ENCODE peak calls at places on chromosome 19, in nine cellular contexts. One of them, this sample, is unnamed.
A peak's percentile ranks its signal among the peaks of the same experiment; 100 is the strongest.

GRCh38 chr19:30590596-30591229 is 218.5 kb downstream of the ZNF536 start:
- DNase-seq in glutamatergic neuron: no peak
- DNase-seq in heart left ventricle: no peak
- DNase-seq in transverse colon: no peak
- DNase-seq in AG09309: no peak
- DNase-seq in T-helper 9 cell: no peak
- DNase-seq in stimulated activated CD8-positive, alpha-beta memory T cell treated with anti-CD3 and anti-CD28 coated beads, Interleukin-15, amount 100 ng/mL, for 24 hours: no peak
- DNase-seq in NCI-H1092: no peak
- DNase-seq in stimulated activated CD4-positive, alpha-beta T cell treated with anti-CD3 and anti-CD28 coated beads, TNF-alpha, amount 100 ng/mL, for 48 hours: no peak
- DNase-seq in this sample: no peak

GRCh38 chr19:33210266-33210940 is 15.2 kb downstream of the SLC7A10 start:
- DNase-seq in glutamatergic neuron: no peak
- DNase-seq in heart left ventricle: peak; percentile 15
- DNase-seq in transverse colon: no peak
- DNase-seq in AG09309: no peak
- DNase-seq in T-helper 9 cell: no peak
- DNase-seq in stimulated activated CD8-positive, alpha-beta memory T cell treated with anti-CD3 and anti-CD28 coated beads, Interleukin-15, amount 100 ng/mL, for 24 hours: no peak
- DNase-seq in NCI-H1092: no peak
- DNase-seq in stimulated activated CD4-positive, alpha-beta T cell treated with anti-CD3 and anti-CD28 coated beads, TNF-alpha, amount 100 ng/mL, for 48 hours: no peak
- DNase-seq in this sample: no peak

GRCh38 chr19:39870171-39870971 is 24.2 kb upstream of the FBL start:
- DNase-seq in glutamatergic neuron: peak; percentile 67
- DNase-seq in heart left ventricle: no peak
- DNase-seq in transverse colon: no peak
- DNase-seq in AG09309: no peak
- DNase-seq in T-helper 9 cell: no peak
- DNase-seq in stimulated activated CD8-positive, alpha-beta memory T cell treated with anti-CD3 and anti-CD28 coated beads, Interleukin-15, amount 100 ng/mL, for 24 hours: no peak
- DNase-seq in NCI-H1092: peak; percentile 26
- DNase-seq in stimulated activated CD4-positive, alpha-beta T cell treated with anti-CD3 and anti-CD28 coated beads, TNF-alpha, amount 100 ng/mL, for 48 hours: no peak
- DNase-seq in this sample: no peak

GRCh38 chr19:10654610-10655456 is 687 bp downstream of the ILF3 start:
- DNase-seq in glutamatergic neuron: peak; percentile 81
- DNase-seq in heart left ventricle: peak; percentile 56
- DNase-seq in transverse colon: peak; percentile 52
- DNase-seq in AG09309: no peak
- DNase-seq in T-helper 9 cell: peak; percentile 56
- DNase-seq in stimulated activated CD8-positive, alpha-beta memory T cell treated with anti-CD3 and anti-CD28 coated beads, Interleukin-15, amount 100 ng/mL, for 24 hours: peak; percentile 34
- DNase-seq in NCI-H1092: peak; percentile 75
- DNase-seq in stimulated activated CD4-positive, alpha-beta T cell treated with anti-CD3 and anti-CD28 coated beads, TNF-alpha, amount 100 ng/mL, for 48 hours: peak; percentile 31
- DNase-seq in this sample: peak; percentile 57

GRCh38 chr19:11555246-11555645 is 3.8 kb downstream of the ELOF1 start:
- DNase-seq in glutamatergic neuron: no peak
- DNase-seq in heart left ventricle: no peak
- DNase-seq in transverse colon: no peak
- DNase-seq in AG09309: no peak
- DNase-seq in T-helper 9 cell: no peak
- DNase-seq in stimulated activated CD8-positive, alpha-beta memory T cell treated with anti-CD3 and anti-CD28 coated beads, Interleukin-15, amount 100 ng/mL, for 24 hours: no peak
- DNase-seq in NCI-H1092: no peak
- DNase-seq in stimulated activated CD4-positive, alpha-beta T cell treated with anti-CD3 and anti-CD28 coated beads, TNF-alpha, amount 100 ng/mL, for 48 hours: no peak
- DNase-seq in this sample: no peak

GRCh38 chr19:4454952-4455738 is 2.4 kb downstream of the UBXN6 start:
- DNase-seq in glutamatergic neuron: no peak
- DNase-seq in heart left ventricle: peak; percentile 46
- DNase-seq in transverse colon: no peak
- DNase-seq in AG09309: no peak
- DNase-seq in T-helper 9 cell: no peak
- DNase-seq in stimulated activated CD8-positive, alpha-beta memory T cell treated with anti-CD3 and anti-CD28 coated beads, Interleukin-15, amount 100 ng/mL, for 24 hours: no peak
- DNase-seq in NCI-H1092: no peak
- DNase-seq in stimulated activated CD4-positive, alpha-beta T cell treated with anti-CD3 and anti-CD28 coated beads, TNF-alpha, amount 100 ng/mL, for 48 hours: no peak
- DNase-seq in this sample: no peak

GRCh38 chr19:38120471-38121030 is 103.5 kb downstream of the DPF1 start:
- DNase-seq in glutamatergic neuron: no peak
- DNase-seq in heart left ventricle: no peak
- DNase-seq in transverse colon: no peak
- DNase-seq in AG09309: no peak
- DNase-seq in T-helper 9 cell: no peak
- DNase-seq in stimulated activated CD8-positive, alpha-beta memory T cell treated with anti-CD3 and anti-CD28 coated beads, Interleukin-15, amount 100 ng/mL, for 24 hours: no peak
- DNase-seq in NCI-H1092: no peak
- DNase-seq in stimulated activated CD4-positive, alpha-beta T cell treated with anti-CD3 and anti-CD28 coated beads, TNF-alpha, amount 100 ng/mL, for 48 hours: no peak
- DNase-seq in this sample: no peak

GRCh38 chr19:57651654-57651996 is 17.1 kb upstream of the ZSCAN4 start:
- DNase-seq in glutamatergic neuron: no peak
- DNase-seq in heart left ventricle: no peak
- DNase-seq in transverse colon: no peak
- DNase-seq in AG09309: no peak
- DNase-seq in T-helper 9 cell: no peak
- DNase-seq in stimulated activated CD8-positive, alpha-beta memory T cell treated with anti-CD3 and anti-CD28 coated beads, Interleukin-15, amount 100 ng/mL, for 24 hours: no peak
- DNase-seq in NCI-H1092: no peak
- DNase-seq in stimulated activated CD4-positive, alpha-beta T cell treated with anti-CD3 and anti-CD28 coated beads, TNF-alpha, amount 100 ng/mL, for 48 hours: no peak
- DNase-seq in this sample: no peak

GRCh38 chr19:16698914-16699313 is 20.7 kb upstream of the NWD1 start:
- DNase-seq in glutamatergic neuron: no peak
- DNase-seq in heart left ventricle: peak; percentile 68
- DNase-seq in transverse colon: peak; percentile 27
- DNase-seq in AG09309: no peak
- DNase-seq in T-helper 9 cell: no peak
- DNase-seq in stimulated activated CD8-positive, alpha-beta memory T cell treated with anti-CD3 and anti-CD28 coated beads, Interleukin-15, amount 100 ng/mL, for 24 hours: no peak
- DNase-seq in NCI-H1092: no peak
- DNase-seq in stimulated activated CD4-positive, alpha-beta T cell treated with anti-CD3 and anti-CD28 coated beads, TNF-alpha, amount 100 ng/mL, for 48 hours: no peak
- DNase-seq in this sample: no peak

GRCh38 chr19:48663667-48664066 is 9.2 kb downstream of the NTN5 start:
- DNase-seq in glutamatergic neuron: no peak
- DNase-seq in heart left ventricle: no peak
- DNase-seq in transverse colon: no peak
- DNase-seq in AG09309: no peak
- DNase-seq in T-helper 9 cell: no peak
- DNase-seq in stimulated activated CD8-positive, alpha-beta memory T cell treated with anti-CD3 and anti-CD28 coated beads, Interleukin-15, amount 100 ng/mL, for 24 hours: no peak
- DNase-seq in NCI-H1092: no peak
- DNase-seq in stimulated activated CD4-positive, alpha-beta T cell treated with anti-CD3 and anti-CD28 coated beads, TNF-alpha, amount 100 ng/mL, for 48 hours: no peak
- DNase-seq in this sample: no peak

GRCh38 chr19:43441736-43442135 is 23.7 kb downstream of the LYPD3 start:
- DNase-seq in glutamatergic neuron: no peak
- DNase-seq in heart left ventricle: no peak
- DNase-seq in transverse colon: no peak
- DNase-seq in AG09309: no peak
- DNase-seq in T-helper 9 cell: no peak
- DNase-seq in stimulated activated CD8-positive, alpha-beta memory T cell treated with anti-CD3 and anti-CD28 coated beads, Interleukin-15, amount 100 ng/mL, for 24 hours: no peak
- DNase-seq in NCI-H1092: no peak
- DNase-seq in stimulated activated CD4-positive, alpha-beta T cell treated with anti-CD3 and anti-CD28 coated beads, TNF-alpha, amount 100 ng/mL, for 48 hours: no peak
- DNase-seq in this sample: no peak

GRCh38 chr19:47458672-47459071 is 13.0 kb downstream of the SLC8A2 start:
- DNase-seq in glutamatergic neuron: no peak
- DNase-seq in heart left ventricle: no peak
- DNase-seq in transverse colon: no peak
- DNase-seq in AG09309: no peak
- DNase-seq in T-helper 9 cell: no peak
- DNase-seq in stimulated activated CD8-positive, alpha-beta memory T cell treated with anti-CD3 and anti-CD28 coated beads, Interleukin-15, amount 100 ng/mL, for 24 hours: no peak
- DNase-seq in NCI-H1092: no peak
- DNase-seq in stimulated activated CD4-positive, alpha-beta T cell treated with anti-CD3 and anti-CD28 coated beads, TNF-alpha, amount 100 ng/mL, for 48 hours: no peak
- DNase-seq in this sample: no peak

GRCh38 chr19:14661372-14661924 is 13.2 kb downstream of the ADGRE3 start:
- DNase-seq in glutamatergic neuron: no peak
- DNase-seq in heart left ventricle: no peak
- DNase-seq in transverse colon: no peak
- DNase-seq in AG09309: no peak
- DNase-seq in T-helper 9 cell: no peak
- DNase-seq in stimulated activated CD8-positive, alpha-beta memory T cell treated with anti-CD3 and anti-CD28 coated beads, Interleukin-15, amount 100 ng/mL, for 24 hours: no peak
- DNase-seq in NCI-H1092: no peak
- DNase-seq in stimulated activated CD4-positive, alpha-beta T cell treated with anti-CD3 and anti-CD28 coated beads, TNF-alpha, amount 100 ng/mL, for 48 hours: no peak
- DNase-seq in this sample: no peak

GRCh38 chr19:55161571-55162322 is 4.2 kb upstream of the TNNI3 start:
- DNase-seq in glutamatergic neuron: no peak
- DNase-seq in heart left ventricle: no peak
- DNase-seq in transverse colon: no peak
- DNase-seq in AG09309: no peak
- DNase-seq in T-helper 9 cell: no peak
- DNase-seq in stimulated activated CD8-positive, alpha-beta memory T cell treated with anti-CD3 and anti-CD28 coated beads, Interleukin-15, amount 100 ng/mL, for 24 hours: no peak
- DNase-seq in NCI-H1092: no peak
- DNase-seq in stimulated activated CD4-positive, alpha-beta T cell treated with anti-CD3 and anti-CD28 coated beads, TNF-alpha, amount 100 ng/mL, for 48 hours: no peak
- DNase-seq in this sample: no peak

GRCh38 chr19:1274852-1275259 is 474 bp upstream of the FAM174C start:
- DNase-seq in glutamatergic neuron: no peak
- DNase-seq in heart left ventricle: no peak
- DNase-seq in transverse colon: no peak
- DNase-seq in AG09309: no peak
- DNase-seq in T-helper 9 cell: no peak
- DNase-seq in stimulated activated CD8-positive, alpha-beta memory T cell treated with anti-CD3 and anti-CD28 coated beads, Interleukin-15, amount 100 ng/mL, for 24 hours: no peak
- DNase-seq in NCI-H1092: no peak
- DNase-seq in stimulated activated CD4-positive, alpha-beta T cell treated with anti-CD3 and anti-CD28 coated beads, TNF-alpha, amount 100 ng/mL, for 48 hours: no peak
- DNase-seq in this sample: no peak

GRCh38 chr19:756232-756631 is 5.3 kb downstream of the MISP start:
- DNase-seq in glutamatergic neuron: no peak
- DNase-seq in heart left ventricle: no peak
- DNase-seq in transverse colon: peak; percentile 51
- DNase-seq in AG09309: no peak
- DNase-seq in T-helper 9 cell: no peak
- DNase-seq in stimulated activated CD8-positive, alpha-beta memory T cell treated with anti-CD3 and anti-CD28 coated beads, Interleukin-15, amount 100 ng/mL, for 24 hours: no peak
- DNase-seq in NCI-H1092: no peak
- DNase-seq in stimulated activated CD4-positive, alpha-beta T cell treated with anti-CD3 and anti-CD28 coated beads, TNF-alpha, amount 100 ng/mL, for 48 hours: peak; percentile 42
- DNase-seq in this sample: no peak

GRCh38 chr19:35753634-35754364 is 3.0 kb downstream of the HSPB6 start:
- DNase-seq in glutamatergic neuron: no peak
- DNase-seq in heart left ventricle: peak; percentile 42
- DNase-seq in transverse colon: peak; percentile 9
- DNase-seq in AG09309: no peak
- DNase-seq in T-helper 9 cell: no peak
- DNase-seq in stimulated activated CD8-positive, alpha-beta memory T cell treated with anti-CD3 and anti-CD28 coated beads, Interleukin-15, amount 100 ng/mL, for 24 hours: no peak
- DNase-seq in NCI-H1092: no peak
- DNase-seq in stimulated activated CD4-positive, alpha-beta T cell treated with anti-CD3 and anti-CD28 coated beads, TNF-alpha, amount 100 ng/mL, for 48 hours: no peak
- DNase-seq in this sample: no peak

GRCh38 chr19:56119585-56119978 is 1.5 kb downstream of the ZNF787 start:
- DNase-seq in glutamatergic neuron: no peak
- DNase-seq in heart left ventricle: no peak
- DNase-seq in transverse colon: peak; percentile 70
- DNase-seq in AG09309: no peak
- DNase-seq in T-helper 9 cell: no peak
- DNase-seq in stimulated activated CD8-positive, alpha-beta memory T cell treated with anti-CD3 and anti-CD28 coated beads, Interleukin-15, amount 100 ng/mL, for 24 hours: no peak
- DNase-seq in NCI-H1092: no peak
- DNase-seq in stimulated activated CD4-positive, alpha-beta T cell treated with anti-CD3 and anti-CD28 coated beads, TNF-alpha, amount 100 ng/mL, for 48 hours: no peak
- DNase-seq in this sample: no peak

GRCh38 chr19:49496574-49497008 is 357 bp downstream of the RPS11 start:
- DNase-seq in glutamatergic neuron: no peak
- DNase-seq in heart left ventricle: no peak
- DNase-seq in transverse colon: no peak
- DNase-seq in AG09309: no peak
- DNase-seq in T-helper 9 cell: no peak
- DNase-seq in stimulated activated CD8-positive, alpha-beta memory T cell treated with anti-CD3 and anti-CD28 coated beads, Interleukin-15, amount 100 ng/mL, for 24 hours: no peak
- DNase-seq in NCI-H1092: no peak
- DNase-seq in stimulated activated CD4-positive, alpha-beta T cell treated with anti-CD3 and anti-CD28 coated beads, TNF-alpha, amount 100 ng/mL, for 48 hours: no peak
- DNase-seq in this sample: no peak

GRCh38 chr19:4066176-4066606 is 508 bp downstream of the ZBTB7A start:
- DNase-seq in glutamatergic neuron: no peak
- DNase-seq in heart left ventricle: no peak
- DNase-seq in transverse colon: peak; percentile 52
- DNase-seq in AG09309: no peak
- DNase-seq in T-helper 9 cell: peak; percentile 52
- DNase-seq in stimulated activated CD8-positive, alpha-beta memory T cell treated with anti-CD3 and anti-CD28 coated beads, Interleukin-15, amount 100 ng/mL, for 24 hours: no peak
- DNase-seq in NCI-H1092: no peak
- DNase-seq in stimulated activated CD4-positive, alpha-beta T cell treated with anti-CD3 and anti-CD28 coated beads, TNF-alpha, amount 100 ng/mL, for 48 hours: no peak
- DNase-seq in this sample: no peak

This sample was measured in activated effector memory CD4-positive, alpha-beta T cell treated with Interleukin-2 at 50 U/mL for 16 hours.